ENCODE peak calls at places on chromosomes 1 and 21, in eight cellular contexts. T is choroid plexus epithelial cell, O is endothelial cell, K is cardiac fibroblast, H is ovary, N is GM13976, G is progenitor cell of endocrine pancreas, B is PC-3. E is an unnamed sample.

GRCh38 chr1:67997746-67998145 is 52.7 kb downstream of the DIRAS3 start:
- DNase-seq in T (no peak), O (no peak), B (no peak), K (no peak), N (no peak), G (no peak), H (no peak), E (no peak)

GRCh38 chr1:223712856-223713494 is 636 bp downstream of the CAPN2 start:
- DNase-seq in O (peak; percentile 24), N (peak; percentile 46), G (no peak), B (no peak), T (no peak), K (no peak), H (no peak), E (no peak)

GRCh38 chr1:61618755-61619154 is 106.2 kb downstream of the TM2D1 start:
- DNase-seq in N (no peak), O (no peak), B (no peak), H (no peak), K (no peak), T (no peak), G (no peak), E (no peak)

GRCh38 chr1:27554293-27554692 is 49.7 kb downstream of the AHDC1 start:
- DNase-seq in N (no peak), G (no peak), H (no peak), B (no peak), T (no peak), O (no peak), K (no peak), E (no peak)

GRCh38 chr21:46675595-46676280 is 40.3 kb downstream of the PRMT2 start:
- DNase-seq in G (no peak), T (peak; percentile 86), B (no peak), N (no peak), K (no peak), O (no peak), H (no peak), E (no peak)

GRCh38 chr1:219432191-219432606 is 180.7 kb downstream of the ZC3H11B start:
- DNase-seq in K (no peak), N (no peak), G (no peak), T (no peak), O (no peak), H (no peak), B (peak; percentile 85), E (no peak)

GRCh38 chr1:230274254-230274653 is 151.9 kb downstream of the PGBD5 start:
- DNase-seq in N (no peak), K (no peak), B (no peak), T (no peak), G (no peak), O (no peak), H (no peak), E (no peak)

GRCh38 chr1:157955860-157956259 is 37.6 kb upstream of the KIRREL1 start:
- DNase-seq in T (no peak), N (no peak), B (no peak), K (no peak), O (no peak), H (no peak), G (no peak), E (no peak)

GRCh38 chr21:15289896-15290841 is 225.4 kb upstream of the NRIP1 start:
- DNase-seq in H (no peak), N (no peak), O (peak; percentile 8), T (no peak), B (no peak), K (no peak), G (peak; percentile 47), E (no peak)

GRCh38 chr1:108665047-108665446 is 4.2 kb upstream of the HENMT1 start:
- DNase-seq in K (no peak), H (no peak), T (no peak), G (no peak), N (no peak), O (no peak), B (no peak), E (no peak)

GRCh38 chr1:92244376-92244775 is 26.7 kb downstream of the C1orf146 start:
- DNase-seq in B (no peak), N (no peak), G (no peak), H (no peak), O (no peak), K (peak; percentile 6), T (peak; percentile 25), E (no peak)

GRCh38 chr1:4054957-4055676 is 155.0 kb upstream of the C1orf174 start:
- DNase-seq in H (no peak), K (no peak), N (no peak), T (no peak), G (no peak), B (no peak), O (no peak), E (no peak)

GRCh38 chr1:93559045-93559444 is 111.1 kb downstream of the FNBP1L start:
- DNase-seq in T (no peak), B (no peak), G (no peak), H (no peak), K (no peak), N (no peak), O (no peak), E (no peak)

GRCh38 chr1:75125161-75125681 is 9.0 kb upstream of the LHX8 start:
- DNase-seq in N (peak; percentile 29), B (no peak), G (no peak), O (no peak), H (no peak), K (no peak), T (no peak), E (no peak)

GRCh38 chr1:55959136-55959548 is 620.2 kb downstream of the PLPP3 start:
- DNase-seq in B (no peak), O (no peak), N (no peak), T (peak; percentile 16), K (peak; percentile 8), H (no peak), G (no peak), E (no peak)

GRCh38 chr1:3700631-3701030 is 48.3 kb downstream of the TP73 start:
- DNase-seq in B (no peak), K (no peak), N (no peak), H (no peak), O (no peak), G (no peak), T (no peak), E (no peak)

GRCh38 chr1:40120128-40120527 is 23.1 kb upstream of the PPT1 start:
- DNase-seq in K (no peak), H (no peak), T (no peak), B (no peak), N (no peak), G (no peak), O (no peak), E (no peak)

GRCh38 chr1:238409947-238410346 is 519.2 kb upstream of the ZP4 start:
- DNase-seq in G (no peak), O (no peak), B (no peak), K (no peak), N (no peak), H (no peak), T (peak; percentile 81), E (no peak)

GRCh38 chr1:114032271-114033218 is 53.3 kb downstream of the OLFML3 start:
- DNase-seq in H (no peak), K (peak; percentile 28), N (no peak), O (no peak), G (no peak), B (peak; percentile 95), T (peak; percentile 69), E (no peak)

GRCh38 chr1:173114381-173114780 is 63.6 kb upstream of the TNFSF18 start:
- DNase-seq in K (no peak), B (no peak), T (no peak), H (no peak), G (no peak), N (no peak), O (no peak), E (no peak)

GRCh38 chr1:159900086-159900680 is at the start of gene CFAP45:
- DNase-seq in O (peak; percentile 86), N (peak; percentile 83), K (peak; percentile 89), B (peak; percentile 97), T (peak; percentile 88), G (peak; percentile 68), H (peak; percentile 73), E (peak; percentile 44)
- TF ChIP-seq CTCF in O (no peak), N (no peak), K (no peak), B (no peak), T (no peak), G (no peak), H (no peak), E (no peak)

DNA sequence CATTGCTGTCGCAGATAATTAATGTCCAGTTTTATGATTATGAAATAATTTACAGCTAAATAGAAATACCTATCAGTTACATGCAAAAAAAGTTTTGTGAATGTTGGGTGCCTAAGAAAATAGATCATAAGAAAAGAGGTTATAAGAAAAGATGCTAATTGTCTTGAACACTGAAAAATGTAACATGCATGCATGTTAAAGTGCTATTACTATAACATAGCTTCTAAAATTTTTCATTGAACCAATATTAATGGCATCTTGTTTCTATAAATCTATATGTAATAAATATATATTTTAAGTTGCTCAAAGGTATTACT is 35.5 kb upstream of the SCYL3 start:
- DNase-seq in G (no peak), O (no peak), K (no peak), H (no peak), N (no peak), T (no peak), B (no peak), E (no peak)
- TF ChIP-seq CTCF in G (no peak), O (no peak), K (no peak), H (no peak), N (no peak), T (no peak), B (no peak), E (no peak)

DNA sequence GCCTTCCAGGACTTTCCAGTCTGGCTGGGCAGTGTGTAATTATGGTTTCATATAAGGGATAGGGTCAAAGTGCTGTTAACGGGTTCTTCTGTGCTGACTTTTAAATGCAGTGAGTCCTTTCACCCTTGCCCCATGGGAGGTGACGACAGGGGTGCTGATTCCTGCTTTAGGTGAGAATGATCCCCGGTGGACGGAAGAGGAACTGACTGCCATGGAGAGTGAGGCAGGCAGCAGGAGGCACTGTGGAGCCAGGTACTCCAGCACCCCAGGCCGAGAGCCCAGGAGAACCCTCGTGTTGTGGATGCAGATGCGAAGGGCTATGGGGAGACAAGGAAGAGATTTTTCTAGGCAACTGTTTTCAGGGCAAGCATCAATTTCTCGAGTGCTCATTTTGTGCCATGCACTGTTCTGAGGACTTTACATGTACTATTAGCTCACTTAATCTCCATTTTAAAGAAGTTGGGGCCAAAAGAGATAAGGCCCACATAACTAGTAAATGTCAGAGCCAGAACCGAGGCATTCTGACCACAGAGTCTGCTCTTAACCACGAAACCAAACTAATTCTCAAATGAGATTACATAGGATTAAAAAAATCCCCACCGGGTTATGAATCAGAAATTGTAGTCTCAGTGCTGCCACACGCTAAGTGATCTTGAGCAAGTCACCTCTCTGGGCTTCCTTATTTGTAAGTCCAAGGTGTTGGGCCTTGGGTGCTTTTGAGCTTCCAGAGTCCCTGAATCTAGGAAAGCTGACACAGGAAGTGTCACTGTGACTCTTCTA is 28.2 kb downstream of the STPG1 start:
- DNase-seq in N (peak; percentile 21), T (peak; percentile 34), G (no peak), B (peak; percentile 45), O (peak; percentile 21), H (no peak), K (peak; percentile 46), E (peak; percentile 26)
- TF ChIP-seq CTCF in N (peak; percentile 28), T (peak; percentile 74), G (peak; percentile 53), B (peak; percentile 92), O (peak; percentile 48), H (no peak), K (peak; percentile 56), E (peak; percentile 76)

DNA sequence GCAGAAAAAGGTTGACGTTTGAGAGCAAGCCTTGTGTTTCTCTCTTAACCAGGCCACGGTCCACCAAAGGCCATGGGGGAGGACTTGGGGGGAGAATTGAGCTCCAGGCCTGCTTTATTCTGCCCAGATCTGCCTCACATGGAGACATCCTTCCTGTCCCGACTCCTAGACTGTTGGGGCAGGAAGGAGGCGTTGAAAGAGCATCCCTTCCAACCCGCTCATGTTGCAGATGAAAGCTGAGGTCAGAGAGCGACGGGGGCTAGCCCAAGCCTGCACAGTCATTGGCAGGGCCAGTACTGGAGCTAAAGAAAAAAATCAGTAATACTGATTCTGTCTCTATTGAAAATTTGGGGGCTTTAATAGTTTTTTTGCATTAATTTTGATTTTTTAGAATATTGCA is 46.6 kb downstream of the MYOM3 start:
- DNase-seq in T (no peak), G (no peak), N (no peak), K (no peak), H (no peak), B (no peak), O (no peak), E (no peak)
- TF ChIP-seq CTCF in T (no peak), G (no peak), N (no peak), K (no peak), H (no peak), B (no peak), O (no peak), E (no peak)

E was measured in GM06990.